ENCODE peak calls at places on chromosomes 5 and 9, in eight cellular contexts. One of them, this sample, is unnamed.
A peak's percentile ranks its signal among the peaks of the same experiment; 100 is the strongest.

GRCh38 chr9:31776471-31776870 is 608.0 kb upstream of the ACO1 start:
- DNase-seq in T follicular helper cell: no peak
- DNase-seq in NCI-H748 treated with DMSO at 0.1 percent for 48 hours: peak; percentile 98
- DNase-seq in GM23338: no peak
- DNase-seq in T47D: peak; percentile 2
- DNase-seq in T-helper 2 cell: no peak
- DNase-seq in GM03348: no peak
- DNase-seq in uterus: no peak
- DNase-seq in this sample: no peak

GRCh38 chr5:166772770-166773169 is 1518.7 kb upstream of the WWC1 start:
- DNase-seq in T follicular helper cell: no peak
- DNase-seq in NCI-H748 treated with DMSO at 0.1 percent for 48 hours: no peak
- DNase-seq in GM23338: no peak
- DNase-seq in T47D: no peak
- DNase-seq in T-helper 2 cell: no peak
- DNase-seq in GM03348: no peak
- DNase-seq in uterus: no peak
- DNase-seq in this sample: no peak

GRCh38 chr9:101398930-101399640 is 434 bp downstream of the ZNF189 start:
- DNase-seq in T follicular helper cell: no peak
- DNase-seq in NCI-H748 treated with DMSO at 0.1 percent for 48 hours: no peak
- DNase-seq in GM23338: no peak
- DNase-seq in T47D: no peak
- DNase-seq in T-helper 2 cell: peak; percentile 11
- DNase-seq in GM03348: no peak
- DNase-seq in uterus: no peak
- DNase-seq in this sample: no peak

GRCh38 chr9:97565262-97565661 is 63.8 kb downstream of the TMOD1 start:
- DNase-seq in T follicular helper cell: no peak
- DNase-seq in NCI-H748 treated with DMSO at 0.1 percent for 48 hours: no peak
- DNase-seq in GM23338: no peak
- DNase-seq in T47D: no peak
- DNase-seq in T-helper 2 cell: no peak
- DNase-seq in GM03348: no peak
- DNase-seq in uterus: no peak
- DNase-seq in this sample: no peak

GRCh38 chr5:78157001-78157400 is 137.5 kb downstream of the AP3B1 start:
- DNase-seq in T follicular helper cell: no peak
- DNase-seq in NCI-H748 treated with DMSO at 0.1 percent for 48 hours: no peak
- DNase-seq in GM23338: peak; percentile 8
- DNase-seq in T47D: no peak
- DNase-seq in T-helper 2 cell: no peak
- DNase-seq in GM03348: no peak
- DNase-seq in uterus: no peak
- DNase-seq in this sample: no peak

GRCh38 chr5:166347051-166347450 is 1944.4 kb upstream of the WWC1 start:
- DNase-seq in T follicular helper cell: no peak
- DNase-seq in NCI-H748 treated with DMSO at 0.1 percent for 48 hours: no peak
- DNase-seq in GM23338: no peak
- DNase-seq in T47D: no peak
- DNase-seq in T-helper 2 cell: no peak
- DNase-seq in GM03348: no peak
- DNase-seq in uterus: no peak
- DNase-seq in this sample: no peak

GRCh38 chr5:61942462-61943049 is 363.4 kb upstream of the KIF2A start:
- DNase-seq in T follicular helper cell: no peak
- DNase-seq in NCI-H748 treated with DMSO at 0.1 percent for 48 hours: no peak
- DNase-seq in GM23338: no peak
- DNase-seq in T47D: no peak
- DNase-seq in T-helper 2 cell: no peak
- DNase-seq in GM03348: no peak
- DNase-seq in uterus: no peak
- DNase-seq in this sample: no peak

GRCh38 chr5:61301820-61302563 is 30.1 kb upstream of the ZSWIM6 start:
- DNase-seq in T follicular helper cell: no peak
- DNase-seq in NCI-H748 treated with DMSO at 0.1 percent for 48 hours: no peak
- DNase-seq in GM23338: no peak
- DNase-seq in T47D: peak; percentile 95
- DNase-seq in T-helper 2 cell: no peak
- DNase-seq in GM03348: peak; percentile 88
- DNase-seq in uterus: no peak
- DNase-seq in this sample: peak; percentile 77

GRCh38 chr9:82295177-82295576 is 306.6 kb downstream of the SPATA31D1 start:
- DNase-seq in T follicular helper cell: no peak
- DNase-seq in NCI-H748 treated with DMSO at 0.1 percent for 48 hours: no peak
- DNase-seq in GM23338: no peak
- DNase-seq in T47D: no peak
- DNase-seq in T-helper 2 cell: no peak
- DNase-seq in GM03348: no peak
- DNase-seq in uterus: no peak
- DNase-seq in this sample: no peak

GRCh38 chr5:149320791-149321330 is 24.4 kb upstream of the GRPEL2 start:
- DNase-seq in T follicular helper cell: no peak
- DNase-seq in NCI-H748 treated with DMSO at 0.1 percent for 48 hours: peak; percentile 2
- DNase-seq in GM23338: peak; percentile 22
- DNase-seq in T47D: peak; percentile 81
- DNase-seq in T-helper 2 cell: peak; percentile 36
- DNase-seq in GM03348: peak; percentile 92
- DNase-seq in uterus: peak; percentile 83
- DNase-seq in this sample: peak; percentile 89

GRCh38 chr5:19987594-19988345 is at the start of gene CDH18:
- DNase-seq in T follicular helper cell: no peak
- DNase-seq in NCI-H748 treated with DMSO at 0.1 percent for 48 hours: peak; percentile 80
- DNase-seq in GM23338: peak; percentile 86
- DNase-seq in T47D: peak; percentile 44
- DNase-seq in T-helper 2 cell: no peak
- DNase-seq in GM03348: peak; percentile 83
- DNase-seq in uterus: no peak
- DNase-seq in this sample: peak; percentile 83

GRCh38 chr5:148957591-148958202 is 105.2 kb downstream of the SH3TC2 start:
- DNase-seq in T follicular helper cell: no peak
- DNase-seq in NCI-H748 treated with DMSO at 0.1 percent for 48 hours: peak; percentile 22
- DNase-seq in GM23338: peak; percentile 87
- DNase-seq in T47D: peak; percentile 36
- DNase-seq in T-helper 2 cell: peak; percentile 15
- DNase-seq in GM03348: peak; percentile 63
- DNase-seq in uterus: no peak
- DNase-seq in this sample: peak; percentile 52

GRCh38 chr9:14251146-14252071 is 62.5 kb downstream of the NFIB start:
- DNase-seq in T follicular helper cell: no peak
- DNase-seq in NCI-H748 treated with DMSO at 0.1 percent for 48 hours: peak; percentile 63
- DNase-seq in GM23338: peak; percentile 65
- DNase-seq in T47D: peak; percentile 85
- DNase-seq in T-helper 2 cell: no peak
- DNase-seq in GM03348: peak; percentile 51
- DNase-seq in uterus: peak; percentile 66
- DNase-seq in this sample: peak; percentile 77

GRCh38 chr5:32147236-32147635 is 26.9 kb downstream of the GOLPH3 start:
- DNase-seq in T follicular helper cell: no peak
- DNase-seq in NCI-H748 treated with DMSO at 0.1 percent for 48 hours: no peak
- DNase-seq in GM23338: no peak
- DNase-seq in T47D: no peak
- DNase-seq in T-helper 2 cell: no peak
- DNase-seq in GM03348: no peak
- DNase-seq in uterus: no peak
- DNase-seq in this sample: no peak

GRCh38 chr5:178418031-178418430 is 172.2 kb downstream of the COL23A1 start:
- DNase-seq in T follicular helper cell: no peak
- DNase-seq in NCI-H748 treated with DMSO at 0.1 percent for 48 hours: no peak
- DNase-seq in GM23338: no peak
- DNase-seq in T47D: no peak
- DNase-seq in T-helper 2 cell: no peak
- DNase-seq in GM03348: no peak
- DNase-seq in uterus: no peak
- DNase-seq in this sample: no peak

GRCh38 chr9:37035472-37036236 is 1.6 kb upstream of the PAX5 start:
- DNase-seq in T follicular helper cell: no peak
- DNase-seq in NCI-H748 treated with DMSO at 0.1 percent for 48 hours: peak; percentile 25
- DNase-seq in GM23338: peak; percentile 76
- DNase-seq in T47D: no peak
- DNase-seq in T-helper 2 cell: no peak
- DNase-seq in GM03348: no peak
- DNase-seq in uterus: no peak
- DNase-seq in this sample: peak; percentile 81

GRCh38 chr5:73030995-73031394 is 75.2 kb downstream of the FCHO2 start:
- DNase-seq in T follicular helper cell: no peak
- DNase-seq in NCI-H748 treated with DMSO at 0.1 percent for 48 hours: no peak
- DNase-seq in GM23338: peak; percentile 81
- DNase-seq in T47D: peak; percentile 93
- DNase-seq in T-helper 2 cell: no peak
- DNase-seq in GM03348: peak; percentile 82
- DNase-seq in uterus: no peak
- DNase-seq in this sample: peak; percentile 54

GRCh38 chr5:129400395-129400983 is 59.6 kb upstream of the ADAMTS19 start:
- DNase-seq in T follicular helper cell: no peak
- DNase-seq in NCI-H748 treated with DMSO at 0.1 percent for 48 hours: no peak
- DNase-seq in GM23338: no peak
- DNase-seq in T47D: peak; percentile 34
- DNase-seq in T-helper 2 cell: no peak
- DNase-seq in GM03348: peak; percentile 29
- DNase-seq in uterus: no peak
- DNase-seq in this sample: no peak

GRCh38 chr9:27379311-27380236 is 82.6 kb upstream of the EQTN start:
- DNase-seq in T follicular helper cell: no peak
- DNase-seq in NCI-H748 treated with DMSO at 0.1 percent for 48 hours: no peak
- DNase-seq in GM23338: no peak
- DNase-seq in T47D: no peak
- DNase-seq in T-helper 2 cell: peak; percentile 73
- DNase-seq in GM03348: no peak
- DNase-seq in uterus: no peak
- DNase-seq in this sample: no peak

This sample was measured in ELF-1.